ENCODE peak calls at places on chromosomes 11 and 22, in five cellular contexts. One of them, this sample, is unnamed.

GRCh38 chr11:13053255-13053917 is 44.3 kb downstream of the RASSF10 start:
- DNase-seq in spleen: no peak
- DNase-seq in progenitor cell of endocrine pancreas: no peak
- DNase-seq in upper lobe of right lung: no peak
- DNase-seq in BE2C: no peak
- DNase-seq in this sample: no peak

GRCh38 chr11:98234698-98235097 is 786.1 kb upstream of the CNTN5 start:
- DNase-seq in upper lobe of right lung: no peak
- DNase-seq in BE2C: no peak
- DNase-seq in progenitor cell of endocrine pancreas: no peak
- DNase-seq in spleen: no peak
- DNase-seq in this sample: no peak

GRCh38 chr22:30864441-30865420 is 103.8 kb downstream of the MORC2 start:
- DNase-seq in progenitor cell of endocrine pancreas: no peak
- DNase-seq in upper lobe of right lung: peak; percentile 54
- DNase-seq in BE2C: no peak
- DNase-seq in spleen: peak; percentile 31
- DNase-seq in this sample: no peak

GRCh38 chr11:120331301-120331966 is 4.8 kb upstream of the ARHGEF12 start:
- DNase-seq in upper lobe of right lung: no peak
- DNase-seq in BE2C: no peak
- DNase-seq in spleen: no peak
- DNase-seq in progenitor cell of endocrine pancreas: no peak
- DNase-seq in this sample: no peak

GRCh38 chr11:33734441-33735165 is 1.6 kb downstream of the CD59 start:
- DNase-seq in upper lobe of right lung: peak; percentile 68
- DNase-seq in progenitor cell of endocrine pancreas: no peak
- DNase-seq in spleen: no peak
- DNase-seq in BE2C: no peak
- DNase-seq in this sample: no peak

GRCh38 chr11:127226376-127226775 is 225.8 kb upstream of the KIRREL3 start:
- DNase-seq in progenitor cell of endocrine pancreas: no peak
- DNase-seq in upper lobe of right lung: no peak
- DNase-seq in BE2C: no peak
- DNase-seq in spleen: no peak
- DNase-seq in this sample: no peak

GRCh38 chr11:75406338-75406777 is 7.0 kb downstream of the RPS3 start:
- DNase-seq in progenitor cell of endocrine pancreas: no peak
- DNase-seq in upper lobe of right lung: no peak
- DNase-seq in BE2C: peak; percentile 67
- DNase-seq in spleen: peak; percentile 37
- DNase-seq in this sample: no peak

GRCh38 chr22:39317756-39318506 is 1.5 kb downstream of the RPL3 start:
- DNase-seq in spleen: no peak
- DNase-seq in progenitor cell of endocrine pancreas: no peak
- DNase-seq in upper lobe of right lung: no peak
- DNase-seq in BE2C: no peak
- DNase-seq in this sample: no peak

GRCh38 chr11:114260077-114260476 is 36.1 kb upstream of the NNMT start:
- DNase-seq in upper lobe of right lung: peak; percentile 51
- DNase-seq in progenitor cell of endocrine pancreas: no peak
- DNase-seq in spleen: no peak
- DNase-seq in BE2C: no peak
- DNase-seq in this sample: no peak

GRCh38 chr11:46361283-46362145 is 14.3 kb downstream of the DGKZ start:
- DNase-seq in BE2C: peak; percentile 63
- DNase-seq in spleen: peak; percentile 93
- DNase-seq in progenitor cell of endocrine pancreas: no peak
- DNase-seq in upper lobe of right lung: peak; percentile 88
- DNase-seq in this sample: peak; percentile 94

GRCh38 chr11:86745571-86745970 is 54.8 kb upstream of the PRSS23 start:
- DNase-seq in progenitor cell of endocrine pancreas: no peak
- DNase-seq in BE2C: no peak
- DNase-seq in spleen: no peak
- DNase-seq in upper lobe of right lung: no peak
- DNase-seq in this sample: no peak

GRCh38 chr11:73366265-73366610 is 10.0 kb upstream of the RELT start:
- DNase-seq in progenitor cell of endocrine pancreas: no peak
- DNase-seq in BE2C: no peak
- DNase-seq in upper lobe of right lung: no peak
- DNase-seq in spleen: no peak
- DNase-seq in this sample: no peak

GRCh38 chr11:120181446-120181992 is 29.3 kb upstream of the OAF start:
- DNase-seq in BE2C: no peak
- DNase-seq in spleen: peak; percentile 39
- DNase-seq in upper lobe of right lung: peak; percentile 32
- DNase-seq in progenitor cell of endocrine pancreas: no peak
- DNase-seq in this sample: no peak

GRCh38 chr11:114026355-114026754 is 33.2 kb upstream of the ZBTB16 start:
- DNase-seq in progenitor cell of endocrine pancreas: no peak
- DNase-seq in BE2C: peak; percentile 26
- DNase-seq in spleen: no peak
- DNase-seq in upper lobe of right lung: no peak
- DNase-seq in this sample: no peak

GRCh38 chr22:23513705-23514104 is 66.4 kb downstream of the IGLL1 start:
- DNase-seq in upper lobe of right lung: no peak
- DNase-seq in progenitor cell of endocrine pancreas: no peak
- DNase-seq in BE2C: no peak
- DNase-seq in spleen: no peak
- DNase-seq in this sample: no peak

GRCh38 chr11:116882386-116882785 is 45.0 kb upstream of the APOA1 start:
- DNase-seq in BE2C: no peak
- DNase-seq in upper lobe of right lung: no peak
- DNase-seq in progenitor cell of endocrine pancreas: no peak
- DNase-seq in spleen: no peak
- DNase-seq in this sample: no peak

GRCh38 chr11:74932169-74932568 is 16.7 kb downstream of the XRRA1 start:
- DNase-seq in progenitor cell of endocrine pancreas: no peak
- DNase-seq in BE2C: no peak
- DNase-seq in spleen: no peak
- DNase-seq in upper lobe of right lung: no peak
- DNase-seq in this sample: no peak

GRCh38 chr11:72631806-72632731 is 42.2 kb downstream of the PDE2A start:
- DNase-seq in upper lobe of right lung: no peak
- DNase-seq in spleen: peak; percentile 86
- DNase-seq in BE2C: peak; percentile 86
- DNase-seq in progenitor cell of endocrine pancreas: no peak
- DNase-seq in this sample: no peak

GRCh38 chr11:124869331-124869730 is 4.1 kb downstream of the ROBO3 start:
- DNase-seq in spleen: no peak
- DNase-seq in upper lobe of right lung: no peak
- DNase-seq in BE2C: no peak
- DNase-seq in progenitor cell of endocrine pancreas: no peak
- DNase-seq in this sample: no peak

GRCh38 chr11:93249437-93250210 is 51.8 kb upstream of the SLC36A4 start:
- DNase-seq in upper lobe of right lung: no peak
- DNase-seq in progenitor cell of endocrine pancreas: no peak
- DNase-seq in spleen: no peak
- DNase-seq in BE2C: no peak
- DNase-seq in this sample: no peak

GRCh38 chr11:128776434-128777284 is 82.8 kb downstream of the FLI1 start:
- DNase-seq in upper lobe of right lung: peak; percentile 69
- DNase-seq in spleen: no peak
- DNase-seq in BE2C: peak; percentile 78
- DNase-seq in progenitor cell of endocrine pancreas: peak; percentile 50
- DNase-seq in this sample: peak; percentile 61

DNA sequence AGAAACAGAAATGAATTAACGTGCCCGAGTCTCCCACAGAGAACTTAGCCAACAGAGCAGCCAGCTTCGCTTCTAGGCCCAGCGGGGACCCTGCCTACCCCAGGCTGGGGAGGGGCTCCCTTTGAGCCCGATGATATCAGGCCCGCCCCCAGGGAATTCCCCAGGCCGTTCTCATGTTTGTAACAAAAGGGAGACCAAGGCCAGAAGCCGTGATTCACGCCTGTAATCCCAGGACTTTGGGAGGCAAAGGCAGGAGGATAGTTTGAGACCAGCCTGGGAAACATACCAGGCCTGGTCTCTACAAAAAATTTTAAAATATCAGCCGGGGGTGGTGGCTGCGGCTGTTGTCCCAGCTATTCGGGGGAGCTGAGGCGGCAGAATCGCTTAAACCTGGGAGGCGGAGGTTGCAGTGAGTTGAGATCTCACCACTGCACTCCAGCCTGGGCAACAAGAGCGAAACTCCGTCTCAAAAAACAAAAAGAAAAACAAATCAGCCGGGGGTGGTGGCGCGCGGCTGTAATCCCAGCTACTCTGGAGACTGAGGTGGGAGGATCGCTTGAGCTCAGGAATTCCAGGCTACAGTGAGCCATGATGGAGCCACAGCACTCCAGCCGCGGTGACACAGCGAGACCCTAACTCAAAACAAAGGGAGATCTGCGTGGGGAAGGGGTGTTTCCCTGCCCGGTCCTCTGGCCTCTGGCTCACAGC is 1.7 kb downstream of the DRD4 start:
- DNase-seq in BE2C: no peak
- DNase-seq in upper lobe of right lung: no peak
- DNase-seq in spleen: no peak
- DNase-seq in progenitor cell of endocrine pancreas: no peak
- DNase-seq in this sample: no peak
- TF ChIP-seq CTCF in BE2C: no peak
- TF ChIP-seq CTCF in upper lobe of right lung: no peak
- TF ChIP-seq CTCF in spleen: no peak
- TF ChIP-seq CTCF in progenitor cell of endocrine pancreas: no peak
- TF ChIP-seq CTCF in this sample: no peak

GRCh38 chr11:104159356-104159755 is 4.6 kb downstream of the PDGFD start:
- DNase-seq in upper lobe of right lung: no peak
- DNase-seq in spleen: no peak
- DNase-seq in BE2C: no peak
- DNase-seq in progenitor cell of endocrine pancreas: no peak
- DNase-seq in this sample: no peak

GRCh38 chr11:104165014-104165413 is 1.1 kb upstream of the PDGFD start:
- DNase-seq in upper lobe of right lung: no peak
- DNase-seq in spleen: peak; percentile 33
- DNase-seq in BE2C: no peak
- DNase-seq in progenitor cell of endocrine pancreas: no peak
- DNase-seq in this sample: no peak

GRCh38 chr11:104163100-104164027 is 583 bp downstream of the PDGFD start:
- DNase-seq in progenitor cell of endocrine pancreas: no peak
- DNase-seq in upper lobe of right lung: no peak
- DNase-seq in spleen: peak; percentile 56
- DNase-seq in BE2C: no peak
- DNase-seq in this sample: peak; percentile 3

GRCh38 chr11:104161751-104162450 is 2.0 kb downstream of the PDGFD start:
- DNase-seq in spleen: no peak
- DNase-seq in upper lobe of right lung: no peak
- DNase-seq in progenitor cell of endocrine pancreas: no peak
- DNase-seq in BE2C: no peak
- DNase-seq in this sample: no peak

DNA sequence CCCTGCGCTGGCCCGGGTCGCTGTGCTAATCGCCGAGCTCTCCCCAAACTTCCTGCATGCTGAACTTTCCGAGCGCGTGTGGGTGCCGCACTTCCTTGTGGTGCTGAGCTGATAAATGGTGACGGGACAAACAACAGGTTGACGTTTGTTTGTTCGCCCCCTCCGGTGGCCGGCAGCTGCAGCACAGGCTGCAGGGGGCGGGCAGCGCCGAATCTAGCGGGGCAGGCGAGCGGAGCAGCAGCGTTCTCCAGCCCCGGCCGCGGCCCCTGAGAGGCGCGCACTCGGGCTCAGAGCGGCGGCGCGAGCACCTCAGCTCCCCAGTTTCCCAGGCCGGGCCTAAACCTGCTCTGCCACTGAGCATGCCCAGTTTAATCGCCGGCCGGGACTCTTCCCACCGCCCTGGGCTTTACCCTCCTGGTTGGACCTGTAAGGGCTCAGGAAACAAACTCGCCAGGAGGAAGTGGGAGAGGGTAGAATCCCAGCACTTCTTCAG is at the start of gene PDGFD:
- DNase-seq in progenitor cell of endocrine pancreas: peak; percentile 81
- DNase-seq in upper lobe of right lung: peak; percentile 73
- DNase-seq in spleen: peak; percentile 88
- DNase-seq in BE2C: peak; percentile 82
- DNase-seq in this sample: peak; percentile 47
- TF ChIP-seq CTCF in progenitor cell of endocrine pancreas: peak; percentile 68
- TF ChIP-seq CTCF in upper lobe of right lung: peak; percentile 20
- TF ChIP-seq CTCF in spleen: peak; percentile 32
- TF ChIP-seq CTCF in BE2C: peak; percentile 61
- TF ChIP-seq CTCF in this sample: peak; percentile 18

GRCh38 chr11:22787565-22788162 is 41.9 kb downstream of the SVIP start:
- DNase-seq in BE2C: peak; percentile 17
- DNase-seq in upper lobe of right lung: no peak
- DNase-seq in spleen: no peak
- DNase-seq in progenitor cell of endocrine pancreas: no peak
- DNase-seq in this sample: peak; percentile 28

GRCh38 chr11:22795914-22796313 is 33.7 kb downstream of the SVIP start:
- DNase-seq in upper lobe of right lung: no peak
- DNase-seq in BE2C: no peak
- DNase-seq in progenitor cell of endocrine pancreas: no peak
- DNase-seq in spleen: no peak
- DNase-seq in this sample: no peak

GRCh38 chr11:22787055-22787454 is 42.5 kb downstream of the SVIP start:
- DNase-seq in BE2C: no peak
- DNase-seq in progenitor cell of endocrine pancreas: no peak
- DNase-seq in spleen: no peak
- DNase-seq in upper lobe of right lung: no peak
- DNase-seq in this sample: no peak

GRCh38 chr11:22797081-22797480 is 32.5 kb downstream of the SVIP start:
- DNase-seq in progenitor cell of endocrine pancreas: no peak
- DNase-seq in upper lobe of right lung: no peak
- DNase-seq in spleen: no peak
- DNase-seq in BE2C: no peak
- DNase-seq in this sample: no peak

DNA sequence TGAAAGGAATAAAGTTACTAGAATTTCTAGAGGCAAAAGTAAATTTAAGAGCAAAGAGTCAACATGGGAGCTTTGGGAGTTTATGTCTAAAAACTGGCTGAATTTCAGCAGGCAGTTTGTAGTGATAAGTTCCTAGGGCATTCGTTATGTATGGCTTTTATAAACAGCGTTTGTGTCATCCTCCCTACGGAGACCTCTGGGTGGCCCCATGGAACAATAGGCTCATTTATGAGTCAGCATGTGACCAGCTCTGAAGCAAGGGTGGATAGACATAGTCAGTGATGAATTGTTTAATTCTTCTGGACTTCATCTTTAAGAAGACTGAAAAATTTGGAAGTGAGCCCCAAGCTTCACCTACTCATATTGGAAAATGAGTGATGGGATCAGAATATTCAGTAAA is 37.1 kb downstream of the SVIP start:
- DNase-seq in progenitor cell of endocrine pancreas: no peak
- DNase-seq in upper lobe of right lung: no peak
- DNase-seq in spleen: no peak
- DNase-seq in BE2C: no peak
- DNase-seq in this sample: no peak
- TF ChIP-seq CTCF in progenitor cell of endocrine pancreas: no peak
- TF ChIP-seq CTCF in upper lobe of right lung: no peak
- TF ChIP-seq CTCF in spleen: no peak
- TF ChIP-seq CTCF in BE2C: no peak
- TF ChIP-seq CTCF in this sample: no peak

DNA sequence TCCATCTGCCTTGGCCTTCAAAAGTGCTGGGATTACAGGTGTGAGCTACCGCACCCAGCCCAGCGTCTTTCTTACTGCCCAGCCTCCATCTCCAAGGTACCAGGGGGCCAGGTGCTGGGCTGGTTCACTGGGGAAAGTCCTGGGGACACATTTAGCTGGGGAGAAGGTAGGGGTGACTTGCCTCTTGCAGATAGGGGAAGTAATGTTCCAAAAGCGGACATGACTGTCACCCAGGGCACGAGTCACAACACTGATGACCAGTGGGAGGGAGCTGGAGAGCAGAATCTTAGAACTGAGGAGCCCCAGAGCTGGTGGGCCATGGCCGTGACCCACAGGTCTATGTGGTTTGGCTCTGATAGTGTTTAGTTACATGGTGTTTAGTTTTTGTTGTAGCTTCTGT is 2.4 kb upstream of the SLC15A3 start:
- DNase-seq in progenitor cell of endocrine pancreas: no peak
- DNase-seq in spleen: peak; percentile 83
- DNase-seq in upper lobe of right lung: no peak
- DNase-seq in BE2C: no peak
- DNase-seq in this sample: no peak
- TF ChIP-seq CTCF in progenitor cell of endocrine pancreas: no peak
- TF ChIP-seq CTCF in spleen: no peak
- TF ChIP-seq CTCF in upper lobe of right lung: no peak
- TF ChIP-seq CTCF in BE2C: no peak
- TF ChIP-seq CTCF in this sample: peak; percentile 5